ENCODE peak calls at places on chromosomes 3 and 15, in nine cellular contexts. V, L, O, U, G, T, M, W and X are unnamed samples.

GRCh38 chr3:138908815-138909214 is 38.1 kb downstream of the FOXL2 start:
- DNase-seq in V (no peak), L (no peak), O (no peak), U (peak; percentile 15), G (no peak), T (no peak), M (no peak), W (no peak), X (no peak)

GRCh38 chr15:25910832-25911231 is 47.7 kb upstream of the ATP10A start:
- DNase-seq in V (no peak), L (no peak), O (no peak), U (no peak), G (no peak), T (no peak), M (no peak), W (no peak), X (no peak)

GRCh38 chr3:20185364-20185732 is 658 bp downstream of the SGO1 start:
- DNase-seq in V (no peak), L (no peak), O (no peak), U (no peak), G (peak; percentile 21), T (no peak), M (peak; percentile 8), W (peak; percentile 35), X (no peak)

GRCh38 chr3:8338424-8338823 is 163.2 kb upstream of the LMCD1 start:
- DNase-seq in V (no peak), L (no peak), O (no peak), U (no peak), G (no peak), T (no peak), M (no peak), W (no peak), X (no peak)

GRCh38 chr3:182964179-182964578 is 16.2 kb downstream of the DCUN1D1 start:
- DNase-seq in V (no peak), L (no peak), O (no peak), U (no peak), G (no peak), T (no peak), M (no peak), W (no peak), X (no peak)

GRCh38 chr3:124246949-124247348 is 255.0 kb upstream of the ROPN1 start:
- DNase-seq in V (peak; percentile 19), L (peak; percentile 58), O (no peak), U (no peak), G (peak; percentile 52), T (no peak), M (peak; percentile 25), W (peak; percentile 10), X (no peak)

GRCh38 chr3:122350814-122351418 is 25.9 kb downstream of the CSTA start:
- DNase-seq in V (peak; percentile 46), L (no peak), O (no peak), U (no peak), G (no peak), T (no peak), M (peak; percentile 87), W (no peak), X (no peak)

GRCh38 chr3:181715601-181716340 is 4.0 kb downstream of the SOX2 start:
- DNase-seq in V (no peak), L (no peak), O (no peak), U (no peak), G (no peak), T (no peak), M (no peak), W (no peak), X (no peak)

GRCh38 chr3:150786791-150787190 is 23.8 kb upstream of the SIAH2 start:
- DNase-seq in V (no peak), L (no peak), O (no peak), U (no peak), G (no peak), T (no peak), M (no peak), W (no peak), X (no peak)

GRCh38 chr15:74235962-74236361 is at the start of gene CCDC33:
- DNase-seq in V (peak; percentile 87), L (peak; percentile 77), O (peak; percentile 87), U (no peak), G (no peak), T (no peak), M (no peak), W (no peak), X (no peak)

GRCh38 chr15:83837946-83838571 is 184.1 kb downstream of the ADAMTSL3 start:
- DNase-seq in V (no peak), L (no peak), O (peak; percentile 27), U (no peak), G (peak; percentile 67), T (no peak), M (peak; percentile 14), W (peak; percentile 22), X (peak; percentile 76)

DNA sequence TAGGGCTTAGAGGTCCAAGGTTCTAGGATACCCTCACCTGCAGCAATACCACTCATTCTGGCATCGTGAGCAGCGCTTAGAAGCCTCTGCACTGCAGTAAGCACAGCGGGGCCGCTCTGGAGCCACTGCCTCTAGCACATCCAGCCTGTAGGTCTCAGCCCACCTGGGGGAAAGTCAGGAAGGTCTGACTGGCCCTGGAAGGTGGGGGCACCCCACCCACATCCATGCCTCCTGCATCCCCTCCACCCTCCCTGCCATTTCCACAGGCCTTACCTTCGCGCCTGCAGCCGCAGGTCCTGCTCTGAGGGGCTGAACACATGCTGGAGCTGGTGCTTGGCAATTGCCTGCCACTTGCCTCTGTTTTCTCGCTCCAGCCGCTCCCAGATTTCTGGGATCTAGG is 901 bp upstream of the RASSF1 start:
- DNase-seq in V (no peak), L (no peak), O (no peak), U (no peak), G (no peak), T (no peak), M (no peak), W (no peak), X (no peak)
- H3K27ac ChIP-seq in V (peak overlapping the region; percentile 98), L (peak overlapping the region; percentile 99), O (peak overlapping the region; percentile 69), U (peak overlapping the region; percentile 97), G (no peak overlapping the region), T (no peak overlapping the region), M (no peak overlapping the region), W (peak overlapping the region; percentile 99), X (no peak overlapping the region)

GRCh38 chr15:90664650-90665287 is 52.4 kb upstream of the BLM start:
- DNase-seq in V (peak; percentile 31), L (peak; percentile 58), O (no peak), U (peak; percentile 75), G (peak; percentile 65), T (peak; percentile 58), M (peak; percentile 31), W (peak; percentile 61), X (peak; percentile 31)

GRCh38 chr15:90665288-90666134 is 51.6 kb upstream of the BLM start:
- DNase-seq in V (peak; percentile 64), L (peak; percentile 73), O (peak; percentile 48), U (peak; percentile 83), G (peak; percentile 78), T (peak; percentile 76), M (peak; percentile 58), W (peak; percentile 75), X (peak; percentile 61)

GRCh38 chr15:90654233-90655124 is 62.7 kb upstream of the BLM start:
- DNase-seq in V (no peak), L (no peak), O (no peak), U (no peak), G (no peak), T (no peak), M (no peak), W (no peak), X (peak; percentile 16)

GRCh38 chr15:90659481-90659880 is 57.7 kb upstream of the BLM start:
- DNase-seq in V (no peak), L (no peak), O (no peak), U (no peak), G (no peak), T (no peak), M (no peak), W (no peak), X (no peak)

DNA sequence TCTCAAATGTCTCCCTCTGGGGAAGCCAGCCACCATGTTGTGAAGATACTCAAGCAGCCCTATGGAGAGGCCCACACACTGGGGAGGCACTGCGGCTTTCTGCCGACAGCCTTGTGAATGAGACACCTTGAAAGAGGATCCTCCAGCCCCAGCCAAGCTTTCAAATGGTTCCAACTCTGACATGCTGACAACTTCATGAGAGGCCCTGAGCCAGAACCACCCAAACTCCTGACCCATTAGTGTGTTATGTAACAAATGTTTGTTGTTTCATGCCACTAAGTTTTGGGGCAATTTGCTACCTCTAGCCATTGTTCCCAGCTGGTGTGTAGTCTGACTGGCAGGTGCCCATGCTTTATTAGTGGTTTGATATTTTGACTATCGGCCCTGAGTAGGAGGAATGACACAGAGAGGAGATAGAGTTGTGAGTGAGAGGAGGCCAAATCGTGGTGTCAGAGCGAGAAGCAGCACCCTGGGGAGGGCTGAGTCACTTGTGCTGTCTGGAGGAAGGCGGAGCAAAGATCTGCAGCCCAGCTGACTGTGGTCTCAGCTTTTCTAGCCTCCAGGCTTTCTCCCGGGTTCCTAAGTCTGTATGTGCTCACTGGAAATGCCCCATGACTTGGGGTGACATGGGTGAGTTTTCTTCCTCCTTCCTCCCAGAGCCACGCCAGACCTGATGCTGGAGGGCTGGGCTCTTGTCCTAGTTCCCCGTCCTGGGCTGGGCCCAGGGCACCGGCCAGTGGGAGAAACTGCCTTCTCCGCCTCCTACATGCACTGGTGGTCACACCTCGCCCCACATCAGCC is 56.8 kb upstream of the BLM start:
- DNase-seq in V (peak; percentile 54), L (peak; percentile 75), O (peak; percentile 43), U (peak; percentile 89), G (peak; percentile 47), T (no peak), M (peak; percentile 91), W (peak; percentile 89), X (peak; percentile 38)
- TF ChIP-seq POLR2A in V (peak; percentile 24), L (no peak), O (no peak), U (no peak), G (no peak), T (no peak), M (no peak), W (peak; percentile 66), X (no peak)

GRCh38 chr15:39344662-39345141 is 236.2 kb upstream of the THBS1 start:
- DNase-seq in V (no peak), L (no peak), O (no peak), U (no peak), G (no peak), T (no peak), M (no peak), W (no peak), X (no peak)
- H3K4me3 ChIP-seq in V (no peak overlapping the region), L (no peak overlapping the region), O (no peak overlapping the region), U (no peak overlapping the region), G (no peak overlapping the region), T (no peak overlapping the region), M (no peak overlapping the region), W (no peak overlapping the region), X (no peak overlapping the region)

GRCh38 chr15:62756326-62756994 is 286.1 kb upstream of the TPM1 start:
- DNase-seq in V (no peak), L (no peak), O (no peak), U (no peak), G (no peak), T (no peak), M (no peak), W (no peak), X (no peak)

GRCh38 chr15:62758952-62759349 is 283.6 kb upstream of the TPM1 start:
- DNase-seq in V (no peak), L (no peak), O (no peak), U (no peak), G (no peak), T (no peak), M (no peak), W (no peak), X (peak; percentile 49)

GRCh38 chr15:62757535-62757934 is 285.0 kb upstream of the TPM1 start:
- DNase-seq in V (no peak), L (no peak), O (no peak), U (no peak), G (no peak), T (no peak), M (no peak), W (no peak), X (no peak)

GRCh38 chr15:62756995-62757360 is 285.6 kb upstream of the TPM1 start:
- DNase-seq in V (no peak), L (no peak), O (no peak), U (no peak), G (no peak), T (no peak), M (no peak), W (no peak), X (no peak)

GRCh38 chr15:62758126-62758951 is 284.2 kb upstream of the TPM1 start:
- DNase-seq in V (peak; percentile 14), L (no peak), O (peak; percentile 49), U (peak; percentile 84), G (peak; percentile 41), T (no peak), M (peak; percentile 90), W (no peak), X (peak; percentile 45)
- H3K27ac ChIP-seq in V (peak overlapping the region; percentile 65), L (peak overlapping the region; percentile 32), O (peak overlapping the region; percentile 62), U (peak overlapping the region; percentile 72), G (peak overlapping the region; percentile 36), T (no peak overlapping the region), M (peak overlapping the region; percentile 45), W (no peak overlapping the region), X (peak overlapping the region; percentile 85)